ENCODE peak calls at places on chromosomes 4 and X, in eight cellular contexts. V is MCF 10A, S is progenitor cell of endocrine pancreas, G is fibroblast of mammary gland, L is HCT116, A is breast epithelium, H is AG04450, C is GM20000. M is an unnamed sample.

GRCh38 chr4:2436301-2436700 is 17.5 kb downstream of the CFAP99 start:
- DNase-seq in A (no peak), G (peak; percentile 28), V (no peak), S (no peak), L (no peak), H (no peak), C (no peak), M (no peak)

GRCh38 chr4:78645853-78646757 is 94.5 kb downstream of the ANXA3 start:
- DNase-seq in S (no peak), A (peak; percentile 77), C (no peak), G (peak; percentile 98), H (peak; percentile 85), L (no peak), V (peak; percentile 94), M (no peak)

GRCh38 chr4:79421483-79421882 is 13.5 kb upstream of the GK2 start:
- DNase-seq in C (no peak), L (no peak), A (no peak), H (no peak), G (no peak), V (no peak), S (no peak), M (no peak)

GRCh38 chrX:68826113-68826980 is 2.5 kb upstream of the EFNB1 start:
- DNase-seq in V (no peak), S (no peak), G (peak; percentile 35), L (no peak), H (no peak), C (no peak), A (no peak), M (no peak)

GRCh38 chrX:100864967-100865366 is 9.2 kb downstream of the NOX1 start:
- DNase-seq in A (no peak), H (no peak), L (no peak), C (no peak), G (peak; percentile 64), V (peak; percentile 4), S (no peak), M (no peak)

GRCh38 chr4:125317526-125317880 is 2.7 kb downstream of the FAT4 start:
- DNase-seq in L (no peak), H (no peak), V (peak; percentile 49), A (no peak), C (no peak), S (peak; percentile 12), G (peak; percentile 68), M (peak; percentile 14)

GRCh38 chr4:10317345-10317744 is 139.9 kb downstream of the ZNF518B start:
- DNase-seq in S (no peak), V (no peak), C (no peak), H (no peak), L (no peak), A (no peak), G (no peak), M (no peak)

GRCh38 chrX:108537005-108537404 is 97.4 kb downstream of the COL4A5 start:
- DNase-seq in L (peak; percentile 13), H (no peak), S (no peak), G (peak; percentile 52), C (peak; percentile 5), V (peak; percentile 56), A (no peak), M (peak; percentile 15)

GRCh38 chr4:81352476-81352875 is 119.2 kb downstream of the RASGEF1B start:
- DNase-seq in S (no peak), C (no peak), V (no peak), L (no peak), A (no peak), G (peak; percentile 80), H (peak; percentile 41), M (no peak)

GRCh38 chr4:13170131-13170530 is 314.0 kb downstream of the RAB28 start:
- DNase-seq in G (no peak), L (no peak), S (no peak), C (no peak), V (no peak), H (no peak), A (no peak), M (no peak)

GRCh38 chr4:117010695-117011094 is 74.7 kb downstream of the TRAM1L1 start:
- DNase-seq in H (no peak), L (no peak), S (no peak), G (no peak), V (no peak), A (no peak), C (no peak), M (no peak)

GRCh38 chr4:16866974-16867373 is 31.5 kb downstream of the LDB2 start:
- DNase-seq in A (no peak), S (no peak), G (no peak), H (no peak), L (no peak), V (no peak), C (no peak), M (no peak)

GRCh38 chr4:118352843-118353373 is at the start of gene PRSS12:
- DNase-seq in A (peak; percentile 68), L (peak; percentile 57), H (peak; percentile 41), V (peak; percentile 74), C (peak; percentile 92), G (peak; percentile 59), S (peak; percentile 81), M (peak; percentile 72)

GRCh38 chr4:52868138-52868537 is 6.0 kb downstream of the RASL11B start:
- DNase-seq in H (no peak), L (no peak), C (no peak), A (no peak), V (no peak), G (no peak), S (no peak), M (no peak)

GRCh38 chrX:23403849-23404248 is 69.2 kb downstream of the PTCHD1 start:
- DNase-seq in S (no peak), V (peak; percentile 10), G (no peak), L (peak; percentile 6), H (no peak), C (no peak), A (no peak), M (no peak)
- TF ChIP-seq CTCF in S (peak; percentile 31), V (peak; percentile 14), G (peak; percentile 26), L (peak; percentile 40), H (no peak), C (no peak), A (no peak), M (no peak)

GRCh38 chr4:7938513-7939376 is 916 bp downstream of the AFAP1 start:
- DNase-seq in V (peak; percentile 29), C (no peak), L (no peak), G (peak; percentile 48), H (no peak), S (peak; percentile 12), A (peak; percentile 52), M (peak; percentile 42)

GRCh38 chr4:7942019-7942556 is 2.4 kb upstream of the AFAP1 start:
- DNase-seq in V (no peak), L (no peak), C (no peak), S (no peak), H (no peak), G (no peak), A (peak; percentile 47), M (no peak)

GRCh38 chr4:7941111-7942018 is 1.7 kb upstream of the AFAP1 start:
- DNase-seq in H (no peak), A (peak; percentile 45), S (no peak), V (peak; percentile 43), L (no peak), C (no peak), G (peak; percentile 43), M (no peak)

GRCh38 chr4:7936963-7937362 is 2.7 kb downstream of the AFAP1 start:
- DNase-seq in H (no peak), G (no peak), S (no peak), C (no peak), L (no peak), A (no peak), V (no peak), M (no peak)

DNA sequence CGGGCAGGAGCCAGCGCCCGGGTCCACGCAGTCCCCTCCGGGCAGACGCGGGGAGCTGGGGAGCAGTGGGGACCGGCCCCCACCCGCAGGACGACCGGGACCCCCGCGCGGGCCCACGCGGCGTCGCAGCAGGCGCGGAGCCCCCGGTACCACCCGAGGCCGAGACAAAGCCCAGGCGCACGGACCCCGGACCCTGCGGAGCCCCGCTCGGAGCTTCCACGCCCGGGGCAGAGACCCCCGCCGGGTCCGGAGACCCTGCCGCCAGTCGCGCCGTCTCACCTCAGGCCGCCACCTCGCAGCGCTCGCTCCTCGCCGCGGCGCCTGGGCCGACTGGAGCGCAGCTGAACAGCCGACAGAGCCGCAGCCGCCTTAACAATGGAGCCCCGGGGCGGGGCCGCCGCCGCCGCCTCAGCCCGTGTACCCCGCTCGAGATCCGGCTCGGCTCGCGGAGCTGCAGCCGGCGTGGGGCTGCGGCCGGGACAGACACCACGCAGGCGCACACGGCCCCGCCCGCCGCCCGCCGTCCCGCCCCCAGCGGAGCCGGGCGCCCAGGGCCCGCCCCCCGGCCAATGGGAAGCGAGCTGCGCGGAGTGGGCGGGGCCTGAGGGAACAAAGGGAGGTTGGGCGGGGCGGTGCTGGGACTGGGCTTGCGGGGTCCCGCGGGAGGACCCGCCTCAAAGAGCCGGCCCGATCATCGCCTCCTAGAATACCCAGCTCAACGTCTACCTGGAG is at the start of gene AFAP1:
- DNase-seq in A (peak; percentile 85), G (peak; percentile 62), L (peak; percentile 37), S (peak; percentile 90), C (peak; percentile 98), H (peak; percentile 47), V (peak; percentile 86), M (peak; percentile 88)
- TF ChIP-seq CTCF in A (no peak), G (no peak), L (no peak), S (no peak), C (no peak), H (no peak), V (no peak), M (no peak)

DNA sequence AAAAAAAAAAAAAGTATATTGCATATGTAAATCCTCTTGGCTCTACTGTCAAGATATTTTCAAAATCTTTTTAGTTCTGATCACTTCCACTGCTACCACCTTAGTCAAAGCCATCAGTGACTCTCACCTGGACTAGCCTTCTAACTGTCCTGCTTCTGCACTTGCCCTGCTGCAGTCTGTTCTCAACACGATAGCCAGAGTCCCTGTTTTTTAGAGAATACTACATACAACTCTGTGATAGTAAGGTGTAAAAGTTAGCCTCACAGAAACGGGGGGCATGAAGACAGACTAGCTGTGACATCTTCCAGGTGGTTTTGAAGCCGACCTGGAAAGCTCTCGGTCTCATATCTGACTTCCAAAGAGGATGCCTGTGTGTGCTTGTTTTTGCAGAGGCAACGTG is 24.6 kb downstream of the EIF2S3 start:
- DNase-seq in A (no peak), G (no peak), H (no peak), L (no peak), S (no peak), C (no peak), V (no peak), M (no peak)
- TF ChIP-seq CTCF in A (no peak), G (no peak), H (no peak), L (no peak), S (no peak), C (no peak), V (no peak), M (no peak)

DNA sequence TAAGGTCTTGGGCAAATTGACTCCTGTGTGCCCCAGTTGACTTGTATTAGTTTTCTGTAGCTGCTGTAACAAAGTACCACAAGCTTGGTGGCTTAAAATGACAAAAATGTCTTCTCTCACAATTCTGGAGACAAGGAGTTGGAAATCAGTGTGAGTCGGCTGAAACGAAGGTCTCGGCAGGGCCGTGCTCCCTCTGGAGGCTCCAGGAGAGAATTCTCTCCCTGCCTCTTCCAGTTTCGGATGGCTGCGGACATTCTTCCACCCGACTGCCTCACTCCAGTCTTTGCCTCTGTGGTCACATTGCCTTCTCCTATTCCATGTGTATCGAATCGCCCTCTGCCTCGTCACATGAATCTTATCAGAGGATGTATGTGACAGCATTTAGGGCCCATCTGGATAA is 66.0 kb upstream of the PHOX2B start:
- DNase-seq in S (no peak), C (no peak), L (no peak), V (no peak), A (no peak), G (no peak), H (peak; percentile 4), M (no peak)
- TF ChIP-seq CTCF in S (peak; percentile 46), C (no peak), L (peak; percentile 38), V (no peak), A (no peak), G (peak; percentile 31), H (peak; percentile 72), M (no peak)